ENCODE peak calls at places on chromosome 12, in six cellular contexts. J is foreskin melanocyte; T is A549; M is activated CD4-positive, alpha-beta T cell treated with anti-CD3 and anti-CD28 coated beads, Interleukin-2, amount 50 U/mL, for 1 hour; D is endothelial cell; Q is stimulated activated CD4-positive, alpha-beta T cell treated with anti-CD3 and anti-CD28 coated beads, TNF-alpha, amount 100 ng/mL, for 24 hours. F is an unnamed sample.
A peak's percentile ranks its signal among the peaks of the same experiment; 100 is the strongest.

GRCh38 chr12:73892181-73892580 is 645.5 kb upstream of the ATXN7L3B start:
- DNase-seq in D (no peak), T (no peak), Q (no peak), J (no peak), M (no peak), F (no peak)

GRCh38 chr12:98401427-98401826 is 114.0 kb upstream of the TMPO start:
- DNase-seq in Q (no peak), T (no peak), J (no peak), M (no peak), D (no peak), F (no peak)

GRCh38 chr12:119695034-119695433 is 27.1 kb downstream of the PRKAB1 start:
- DNase-seq in T (peak; percentile 21), D (no peak), Q (no peak), J (no peak), M (no peak), F (no peak)

GRCh38 chr12:16136206-16136605 is 141.3 kb downstream of the SLC15A5 start:
- DNase-seq in T (no peak), J (no peak), M (no peak), D (no peak), Q (no peak), F (no peak)

GRCh38 chr12:44835641-44836379 is 40.3 kb downstream of the NELL2 start:
- DNase-seq in J (peak; percentile 11), T (no peak), M (no peak), Q (no peak), D (no peak), F (peak; percentile 91)

GRCh38 chr12:22535478-22535877 is 8.9 kb downstream of the C2CD5 start:
- DNase-seq in J (no peak), Q (no peak), D (no peak), M (no peak), T (no peak), F (no peak)

GRCh38 chr12:16307843-16308475 is 30.5 kb upstream of the SLC15A5 start:
- DNase-seq in T (no peak), D (no peak), M (no peak), J (no peak), Q (no peak), F (no peak)

GRCh38 chr12:126773491-126773890 is 1493.5 kb upstream of the TMEM132C start:
- DNase-seq in D (no peak), T (no peak), Q (no peak), J (no peak), M (no peak), F (no peak)

GRCh38 chr12:6322969-6323339 is 12.5 kb downstream of the PLEKHG6 start:
- DNase-seq in M (no peak), T (no peak), D (no peak), J (no peak), Q (no peak), F (no peak)

GRCh38 chr12:117855165-117855564 is 113.6 kb downstream of the KSR2 start:
- DNase-seq in M (no peak), Q (no peak), J (no peak), T (no peak), D (no peak), F (no peak)

GRCh38 chr12:95949801-95950206 is 6.7 kb downstream of the AMDHD1 start:
- DNase-seq in Q (no peak), D (no peak), M (no peak), T (no peak), J (no peak), F (no peak)

GRCh38 chr12:75350413-75350812 is 15.9 kb downstream of the GLIPR1L1 start:
- DNase-seq in J (no peak), T (no peak), D (no peak), M (no peak), Q (no peak), F (no peak)

GRCh38 chr12:76688001-76688400 is 75.9 kb upstream of the ZDHHC17 start:
- DNase-seq in T (no peak), D (no peak), J (no peak), Q (no peak), M (no peak), F (no peak)

GRCh38 chr12:116222358-116222757 is 55.1 kb downstream of the MED13L start:
- DNase-seq in Q (peak; percentile 14), D (no peak), J (peak; percentile 53), T (no peak), M (peak; percentile 20), F (no peak)

GRCh38 chr12:67331828-67332227 is 62.7 kb downstream of the CAND1 start:
- DNase-seq in J (no peak), T (no peak), Q (no peak), M (no peak), D (no peak), F (no peak)

GRCh38 chr12:47867496-47867941 is 37.3 kb downstream of the VDR start:
- DNase-seq in Q (no peak), T (no peak), D (no peak), M (no peak), J (peak; percentile 14), F (no peak)

GRCh38 chr12:93039930-93040329 is 110.8 kb upstream of the EEA1 start:
- DNase-seq in J (no peak), T (no peak), M (no peak), Q (no peak), D (no peak), F (no peak)

GRCh38 chr12:29176951-29177350 is 27.9 kb downstream of the FAR2 start:
- DNase-seq in M (no peak), T (no peak), J (no peak), D (no peak), Q (no peak), F (no peak)

GRCh38 chr12:96587691-96588090 is 98.3 kb downstream of the CFAP54 start:
- DNase-seq in D (no peak), M (no peak), J (no peak), T (no peak), Q (no peak), F (no peak)

GRCh38 chr12:130698106-130698505 is 18.0 kb downstream of the RIMBP2 start:
- DNase-seq in Q (no peak), D (no peak), T (no peak), J (no peak), M (no peak), F (no peak)

GRCh38 chr12:114038962-114039361 is 72.8 kb upstream of the RBM19 start:
- DNase-seq in J (no peak), M (no peak), D (no peak), T (no peak), Q (no peak), F (no peak)

GRCh38 chr12:109991586-109991985 is 4.6 kb downstream of the GIT2 start:
- DNase-seq in T (no peak), J (no peak), D (no peak), M (no peak), Q (no peak), F (no peak)

GRCh38 chr12:132199101-132199500 is 54.8 kb downstream of the NOC4L start:
- DNase-seq in D (no peak), M (no peak), T (no peak), Q (no peak), J (no peak), F (no peak)

GRCh38 chr12:108297895-108298760 is 41.0 kb downstream of the CMKLR1 start:
- DNase-seq in Q (no peak), D (no peak), M (no peak), T (no peak), J (no peak), F (no peak)

GRCh38 chr12:112419269-112420133 is 754 bp downstream of the PTPN11 start:
- DNase-seq in Q (peak; percentile 13), M (no peak), T (peak; percentile 58), D (peak; percentile 64), J (peak; percentile 49), F (no peak)

GRCh38 chr12:75630091-75630490 is 118.7 kb upstream of the KRR1 start:
- DNase-seq in D (no peak), T (no peak), J (no peak), Q (no peak), M (no peak), F (no peak)

GRCh38 chr12:102322254-102322653 is 124.6 kb upstream of the PMCH start:
- DNase-seq in M (no peak), T (no peak), Q (no peak), J (no peak), D (no peak), F (no peak)

GRCh38 chr12:109640961-109641360 is 67.4 kb downstream of the MVK start:
- DNase-seq in J (no peak), T (no peak), D (no peak), M (no peak), Q (no peak), F (no peak)

GRCh38 chr12:3362751-3363150 is 128.3 kb upstream of the PRMT8 start:
- DNase-seq in D (no peak), Q (no peak), M (no peak), T (no peak), J (no peak), F (no peak)

GRCh38 chr12:93778306-93778705 is 101.1 kb downstream of the CRADD start:
- DNase-seq in Q (no peak), M (no peak), J (peak; percentile 86), T (no peak), D (no peak), F (peak; percentile 10)

GRCh38 chr12:48890657-48891418 is 25.2 kb upstream of the RND1 start:
- DNase-seq in M (peak; percentile 72), D (peak; percentile 94), Q (peak; percentile 43), J (peak; percentile 53), T (no peak), F (peak; percentile 80)

GRCh38 chr12:100897240-100897639 is 102.7 kb downstream of the ANO4 start:
- DNase-seq in T (no peak), Q (no peak), D (no peak), M (no peak), J (no peak), F (no peak)

GRCh38 chr12:114412825-114413749 is 7.1 kb upstream of the TBX5 start:
- DNase-seq in D (no peak), M (no peak), J (no peak), Q (no peak), T (no peak), F (no peak)

GRCh38 chr12:113899844-113900471 is 66.2 kb downstream of the RBM19 start:
- DNase-seq in J (no peak), M (no peak), T (no peak), D (no peak), Q (no peak), F (no peak)

GRCh38 chr12:127147724-127148123 is 1119.2 kb upstream of the TMEM132C start:
- DNase-seq in J (no peak), T (no peak), D (no peak), Q (no peak), M (no peak), F (no peak)

GRCh38 chr12:31362115-31362758 is 36.3 kb upstream of the SINHCAF start:
- DNase-seq in Q (no peak), M (no peak), J (no peak), D (no peak), T (no peak), F (no peak)